ENCODE peak calls at places on chromosomes 5 and 9, in four cellular contexts. T is neural progenitor cell; K is CD4-positive, CD25-positive, alpha-beta regulatory T cell; V is activated CD8-positive, alpha-beta memory T cell treated with anti-CD3 and anti-CD28 coated beads for 48 hours. Z is an unnamed sample.
A peak's percentile ranks its signal among the peaks of the same experiment; 100 is the strongest.

GRCh38 chr9:101119206-101119819 is 90.8 kb downstream of the PLPPR1 start:
- DNase-seq in T (peak; percentile 76), K (no peak), V (no peak), Z (no peak)

GRCh38 chr9:137114613-137115393 is at the start of gene DPP7:
- DNase-seq in T (peak; percentile 59), K (peak; percentile 83), V (peak; percentile 65), Z (peak; percentile 76)

GRCh38 chr5:129541648-129542251 is 81.7 kb downstream of the ADAMTS19 start:
- DNase-seq in T (no peak), K (no peak), V (no peak), Z (no peak)

GRCh38 chr9:92609142-92609500 is 60.8 kb downstream of the IPPK start:
- DNase-seq in T (peak; percentile 87), K (no peak), V (no peak), Z (no peak)

GRCh38 chr5:11407553-11408145 is 496.6 kb downstream of the CTNND2 start:
- DNase-seq in T (no peak), K (no peak), V (no peak), Z (no peak)

GRCh38 chr9:132823370-132824144 is 54.5 kb downstream of the AK8 start:
- DNase-seq in T (no peak), K (no peak), V (no peak), Z (no peak)

GRCh38 chr9:127884427-127884911 is 7.0 kb upstream of the AK1 start:
- DNase-seq in T (no peak), K (no peak), V (no peak), Z (no peak)

GRCh38 chr5:9166202-9167147 is 379.4 kb downstream of the SEMA5A start:
- DNase-seq in T (no peak), K (no peak), V (no peak), Z (no peak)

GRCh38 chr9:137396227-137396626 is 26.7 kb downstream of the EXD3 start:
- DNase-seq in T (peak; percentile 3), K (no peak), V (no peak), Z (no peak)

GRCh38 chr5:5270958-5271605 is 131.0 kb downstream of the ADAMTS16 start:
- DNase-seq in T (peak; percentile 71), K (no peak), V (no peak), Z (no peak)

GRCh38 chr9:89525673-89526374 is 27.9 kb upstream of the SEMA4D start:
- DNase-seq in T (no peak), K (no peak), V (no peak), Z (no peak)

GRCh38 chr5:92687793-92688467 is 893.1 kb downstream of the NR2F1-AS1 start:
- DNase-seq in T (peak; percentile 82), K (no peak), V (no peak), Z (no peak)

GRCh38 chr9:22119537-22120167 is 110.5 kb upstream of the CDKN2B start:
- DNase-seq in T (peak; percentile 39), K (peak; percentile 25), V (no peak), Z (no peak)

GRCh38 chr5:172789687-172790495 is 18.9 kb upstream of the DUSP1 start:
- DNase-seq in T (peak; percentile 40), K (no peak), V (no peak), Z (no peak)

GRCh38 chr9:91421022-91421765 is 2.4 kb downstream of the NFIL3 start:
- DNase-seq in T (peak; percentile 80), K (no peak), V (no peak), Z (no peak)

Z was measured in T-helper 9 cell.